ENCODE peak calls at places on chromosomes 7 and 10, in four cellular contexts. One of them, this sample, is unnamed.

GRCh38 chr7:88150018-88150417 is 69.8 kb downstream of the SRI start:
- DNase-seq in endothelial cell of umbilical vein: no peak
- DNase-seq in ovary: no peak
- DNase-seq in lower leg skin: no peak
- DNase-seq in this sample: no peak

GRCh38 chr10:78947226-78947625 is 121.5 kb upstream of the ZMIZ1 start:
- DNase-seq in endothelial cell of umbilical vein: no peak
- DNase-seq in ovary: no peak
- DNase-seq in lower leg skin: no peak
- DNase-seq in this sample: no peak

GRCh38 chr7:46215987-46216567 is 295.0 kb upstream of the IGFBP3 start:
- DNase-seq in endothelial cell of umbilical vein: no peak
- DNase-seq in ovary: no peak
- DNase-seq in lower leg skin: no peak
- DNase-seq in this sample: no peak

GRCh38 chr10:122387572-122387971 is 13.1 kb downstream of the PLEKHA1 start:
- DNase-seq in endothelial cell of umbilical vein: no peak
- DNase-seq in ovary: no peak
- DNase-seq in lower leg skin: no peak
- DNase-seq in this sample: no peak

GRCh38 chr10:72048450-72049124 is 39.8 kb downstream of the SPOCK2 start:
- DNase-seq in endothelial cell of umbilical vein: peak; percentile 94
- DNase-seq in ovary: peak; percentile 96
- DNase-seq in lower leg skin: peak; percentile 92
- DNase-seq in this sample: peak; percentile 86

GRCh38 chr10:55485827-55486226 is 684.8 kb upstream of the PCDH15 start:
- DNase-seq in endothelial cell of umbilical vein: no peak
- DNase-seq in ovary: no peak
- DNase-seq in lower leg skin: no peak
- DNase-seq in this sample: no peak

GRCh38 chr7:82015751-82016150 is 245.9 kb upstream of the HGF start:
- DNase-seq in endothelial cell of umbilical vein: no peak
- DNase-seq in ovary: no peak
- DNase-seq in lower leg skin: no peak
- DNase-seq in this sample: peak; percentile 14

GRCh38 chr7:70710011-70710480 is 421.9 kb upstream of the GALNT17 start:
- DNase-seq in endothelial cell of umbilical vein: no peak
- DNase-seq in ovary: no peak
- DNase-seq in lower leg skin: no peak
- DNase-seq in this sample: no peak

GRCh38 chr10:131710142-131710861 is 190.5 kb upstream of the PPP2R2D start:
- DNase-seq in endothelial cell of umbilical vein: no peak
- DNase-seq in ovary: no peak
- DNase-seq in lower leg skin: no peak
- DNase-seq in this sample: no peak

GRCh38 chr10:84333864-84334451 is 5.6 kb downstream of the CCSER2 start:
- DNase-seq in endothelial cell of umbilical vein: no peak
- DNase-seq in ovary: no peak
- DNase-seq in lower leg skin: no peak
- DNase-seq in this sample: no peak

GRCh38 chr7:92293887-92294616 is 48.3 kb downstream of the ANKIB1 start:
- DNase-seq in endothelial cell of umbilical vein: no peak
- DNase-seq in ovary: no peak
- DNase-seq in lower leg skin: no peak
- DNase-seq in this sample: peak; percentile 25

GRCh38 chr10:70751356-70751755 is 33.8 kb downstream of the TBATA start:
- DNase-seq in endothelial cell of umbilical vein: no peak
- DNase-seq in ovary: no peak
- DNase-seq in lower leg skin: no peak
- DNase-seq in this sample: no peak

GRCh38 chr10:80292607-80293239 is 3.3 kb upstream of the MAT1A start:
- DNase-seq in endothelial cell of umbilical vein: no peak
- DNase-seq in ovary: no peak
- DNase-seq in lower leg skin: no peak
- DNase-seq in this sample: no peak

GRCh38 chr10:116829711-116830110 is 19.6 kb upstream of the ENO4 start:
- DNase-seq in endothelial cell of umbilical vein: no peak
- DNase-seq in ovary: no peak
- DNase-seq in lower leg skin: no peak
- DNase-seq in this sample: no peak

GRCh38 chr7:141231018-141231792 is 157.3 kb downstream of the TMEM178B start:
- DNase-seq in endothelial cell of umbilical vein: no peak
- DNase-seq in ovary: no peak
- DNase-seq in lower leg skin: no peak
- DNase-seq in this sample: no peak

GRCh38 chr10:72790216-72790990 is 98.5 kb downstream of the MCU start:
- DNase-seq in endothelial cell of umbilical vein: peak; percentile 11
- DNase-seq in ovary: no peak
- DNase-seq in lower leg skin: no peak
- DNase-seq in this sample: no peak

GRCh38 chr7:22425361-22425760 is 68.4 kb upstream of the RAPGEF5 start:
- DNase-seq in endothelial cell of umbilical vein: no peak
- DNase-seq in ovary: no peak
- DNase-seq in lower leg skin: no peak
- DNase-seq in this sample: no peak

GRCh38 chr7:141366098-141366621 is 185.1 kb upstream of the AGK start:
- DNase-seq in endothelial cell of umbilical vein: peak; percentile 70
- DNase-seq in ovary: no peak
- DNase-seq in lower leg skin: no peak
- DNase-seq in this sample: no peak

GRCh38 chr10:28432210-28432676 is 100.7 kb upstream of the WAC start:
- DNase-seq in endothelial cell of umbilical vein: peak; percentile 65
- DNase-seq in ovary: peak; percentile 39
- DNase-seq in lower leg skin: peak; percentile 25
- DNase-seq in this sample: peak; percentile 57

GRCh38 chr7:2710256-2710655 is 22.3 kb downstream of the AMZ1 start:
- DNase-seq in endothelial cell of umbilical vein: no peak
- DNase-seq in ovary: no peak
- DNase-seq in lower leg skin: no peak
- DNase-seq in this sample: no peak

GRCh38 chr10:14416308-14416700 is 85.6 kb upstream of the FRMD4A start:
- DNase-seq in endothelial cell of umbilical vein: no peak
- DNase-seq in ovary: no peak
- DNase-seq in lower leg skin: no peak
- DNase-seq in this sample: no peak

GRCh38 chr10:26430641-26431163 is 7.4 kb upstream of the APBB1IP start:
- DNase-seq in endothelial cell of umbilical vein: no peak
- DNase-seq in ovary: no peak
- DNase-seq in lower leg skin: no peak
- DNase-seq in this sample: no peak
- TF ChIP-seq POLR2A in endothelial cell of umbilical vein: no peak
- TF ChIP-seq POLR2A in ovary: no peak
- TF ChIP-seq POLR2A in lower leg skin: no peak
- TF ChIP-seq POLR2A in this sample: no peak

GRCh38 chr10:114245128-114245791 is 6.2 kb downstream of the VWA2 start:
- DNase-seq in endothelial cell of umbilical vein: no peak
- DNase-seq in ovary: no peak
- DNase-seq in lower leg skin: peak; percentile 42
- DNase-seq in this sample: no peak

GRCh38 chr10:114250246-114250645 is 11.2 kb downstream of the VWA2 start:
- DNase-seq in endothelial cell of umbilical vein: no peak
- DNase-seq in ovary: no peak
- DNase-seq in lower leg skin: no peak
- DNase-seq in this sample: no peak

GRCh38 chr10:114243661-114244060 is 4.6 kb downstream of the VWA2 start:
- DNase-seq in endothelial cell of umbilical vein: no peak
- DNase-seq in ovary: no peak
- DNase-seq in lower leg skin: no peak
- DNase-seq in this sample: no peak

GRCh38 chr10:114244126-114244525 is 5.1 kb downstream of the VWA2 start:
- DNase-seq in endothelial cell of umbilical vein: no peak
- DNase-seq in ovary: no peak
- DNase-seq in lower leg skin: no peak
- DNase-seq in this sample: no peak

GRCh38 chr10:114246679-114247305 is 7.7 kb downstream of the VWA2 start:
- DNase-seq in endothelial cell of umbilical vein: no peak
- DNase-seq in ovary: no peak
- DNase-seq in lower leg skin: no peak
- DNase-seq in this sample: no peak
- TF ChIP-seq POLR2A in endothelial cell of umbilical vein: no peak
- TF ChIP-seq POLR2A in ovary: no peak
- TF ChIP-seq POLR2A in lower leg skin: no peak
- TF ChIP-seq POLR2A in this sample: no peak

GRCh38 chr10:120327671-120328070 is 129.4 kb upstream of the PLPP4 start:
- DNase-seq in endothelial cell of umbilical vein: no peak
- DNase-seq in ovary: no peak
- DNase-seq in lower leg skin: no peak
- DNase-seq in this sample: no peak
- TF ChIP-seq POLR2A in endothelial cell of umbilical vein: no peak
- TF ChIP-seq POLR2A in ovary: no peak
- TF ChIP-seq POLR2A in lower leg skin: no peak
- TF ChIP-seq POLR2A in this sample: no peak

DNA sequence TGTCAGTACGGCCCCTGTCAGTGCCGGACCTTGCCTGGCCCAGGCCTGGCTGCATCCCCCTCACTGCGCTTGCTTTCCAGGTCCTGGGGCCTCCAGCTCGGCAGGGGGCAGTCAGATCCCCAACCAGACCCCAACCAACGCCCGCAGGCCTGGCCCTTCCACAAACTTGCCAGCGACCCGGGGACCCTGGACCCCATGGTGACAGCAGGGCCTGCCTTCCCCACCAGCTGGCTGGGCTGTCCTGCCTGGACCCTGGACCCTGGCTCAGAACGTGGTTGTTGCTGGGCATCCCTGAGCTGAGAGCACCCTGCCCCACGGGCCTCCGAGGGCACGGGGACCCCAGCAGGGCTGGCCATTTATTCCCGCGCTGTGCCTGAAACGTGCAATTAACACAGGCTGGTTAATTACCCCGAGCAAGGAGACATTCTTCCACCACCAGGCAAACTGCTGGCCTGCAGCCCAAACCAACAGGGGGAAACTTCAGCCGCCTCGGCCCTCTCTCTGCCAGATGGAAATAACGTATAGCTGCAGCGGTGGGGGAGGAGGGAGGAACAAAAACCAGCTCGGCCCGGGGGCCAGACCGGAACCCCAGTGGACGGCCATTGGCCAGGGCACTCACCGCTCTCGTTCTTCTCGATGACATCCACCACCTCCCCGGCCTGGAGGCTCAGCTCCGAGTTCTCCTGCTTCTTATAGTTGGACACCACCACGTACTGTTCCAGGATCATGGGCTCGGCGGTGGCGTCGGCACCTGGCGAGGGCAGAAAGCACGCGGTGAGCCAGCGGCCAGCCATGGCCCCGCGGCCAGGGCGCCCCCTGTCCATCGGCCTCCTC is 167.1 kb downstream of the NEURL1 start:
- DNase-seq in endothelial cell of umbilical vein: peak; percentile 22
- DNase-seq in ovary: no peak
- DNase-seq in lower leg skin: no peak
- DNase-seq in this sample: peak; percentile 60
- TF ChIP-seq POLR2A in endothelial cell of umbilical vein: no peak
- TF ChIP-seq POLR2A in ovary: peak; percentile 12
- TF ChIP-seq POLR2A in lower leg skin: no peak
- TF ChIP-seq POLR2A in this sample: peak; percentile 65

DNA sequence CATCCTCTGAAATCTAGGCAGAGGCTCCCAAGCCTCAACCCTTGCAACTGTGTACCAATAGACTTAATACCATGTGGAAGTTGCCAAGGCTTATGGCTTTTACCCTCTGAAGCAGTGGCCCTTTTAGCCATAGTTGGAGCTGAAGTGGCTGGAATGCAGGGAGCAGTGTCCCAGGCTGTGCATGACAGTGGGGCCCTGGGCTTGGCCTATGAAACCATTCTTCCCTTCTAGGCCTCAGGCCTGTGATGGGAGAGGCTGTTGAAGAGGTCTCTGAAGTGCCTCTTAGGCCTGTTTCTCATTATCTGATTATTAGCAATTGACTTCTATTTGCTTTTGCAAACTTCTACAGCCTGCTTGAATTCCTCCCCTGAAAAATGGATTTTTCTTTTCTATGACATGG is 612.7 kb upstream of the ZWINT start:
- DNase-seq in endothelial cell of umbilical vein: no peak
- DNase-seq in ovary: no peak
- DNase-seq in lower leg skin: no peak
- DNase-seq in this sample: no peak
- TF ChIP-seq POLR2A in endothelial cell of umbilical vein: no peak
- TF ChIP-seq POLR2A in ovary: no peak
- TF ChIP-seq POLR2A in lower leg skin: no peak
- TF ChIP-seq POLR2A in this sample: no peak

GRCh38 chr10:46022978-46023702 is 7.3 kb downstream of the NCOA4 start:
- DNase-seq in endothelial cell of umbilical vein: peak; percentile 95
- DNase-seq in ovary: peak; percentile 86
- DNase-seq in lower leg skin: peak; percentile 86
- DNase-seq in this sample: peak; percentile 95
- TF ChIP-seq POLR2A in endothelial cell of umbilical vein: no peak
- TF ChIP-seq POLR2A in ovary: no peak
- TF ChIP-seq POLR2A in lower leg skin: no peak
- TF ChIP-seq POLR2A in this sample: peak; percentile 86

This sample was measured in erythroblast.